ENCODE peak calls at places on chromosomes 2 and 18, in nine cellular contexts. I, V, X, A, F, Y, W, H and L are unnamed samples.

GRCh38 chr2:44706584-44707553 is 234.6 kb upstream of the SIX3 start:
- DNase-seq in I (no peak), V (no peak), X (no peak), A (no peak), F (no peak), Y (no peak), W (no peak), H (no peak), L (no peak)

GRCh38 chr2:38065502-38066135 is 10.3 kb downstream of the CYP1B1 start:
- DNase-seq in I (no peak), V (no peak), X (no peak), A (no peak), F (peak; percentile 28), Y (no peak), W (no peak), H (no peak), L (no peak)

GRCh38 chr18:11689031-11689971 is at the start of gene GNAL:
- DNase-seq in I (peak; percentile 84), V (peak; percentile 68), X (peak; percentile 84), A (peak; percentile 87), F (peak; percentile 88), Y (peak; percentile 75), W (peak; percentile 77), H (peak; percentile 90), L (peak; percentile 85)

GRCh38 chr18:53458266-53458665 is 766.2 kb downstream of the MBD2 start:
- DNase-seq in I (no peak), V (no peak), X (no peak), A (no peak), F (no peak), Y (no peak), W (no peak), H (no peak), L (no peak)

GRCh38 chr18:49023281-49023937 is 72.6 kb upstream of the SMAD7 start:
- DNase-seq in I (no peak), V (no peak), X (peak; percentile 64), A (no peak), F (no peak), Y (no peak), W (no peak), H (no peak), L (no peak)

GRCh38 chr2:14779252-14779651 is 146.7 kb downstream of the LRATD1 start:
- DNase-seq in I (peak; percentile 8), V (no peak), X (no peak), A (no peak), F (no peak), Y (no peak), W (no peak), H (no peak), L (no peak)

GRCh38 chr18:22314406-22314805 is 103.3 kb downstream of the CTAGE1 start:
- DNase-seq in I (peak; percentile 91), V (peak; percentile 97), X (no peak), A (no peak), F (peak; percentile 93), Y (no peak), W (no peak), H (no peak), L (no peak)

GRCh38 chr2:176129013-176129796 is at the start of gene HOXD8:
- DNase-seq in I (peak; percentile 96), V (no peak), X (no peak), A (peak; percentile 75), F (no peak), Y (no peak), W (no peak), H (peak; percentile 85), L (no peak)

GRCh38 chr18:79522451-79523220 is 126.9 kb downstream of the NFATC1 start:
- DNase-seq in I (no peak), V (no peak), X (peak; percentile 68), A (no peak), F (no peak), Y (peak; percentile 88), W (no peak), H (no peak), L (no peak)

GRCh38 chr2:215615067-215615828 is 179.4 kb upstream of the FN1 start:
- DNase-seq in I (no peak), V (no peak), X (no peak), A (no peak), F (no peak), Y (no peak), W (no peak), H (no peak), L (no peak)

GRCh38 chr2:232592687-232593407 is 40.6 kb upstream of the EFHD1 start:
- DNase-seq in I (peak; percentile 90), V (peak; percentile 70), X (no peak), A (no peak), F (peak; percentile 89), Y (no peak), W (no peak), H (peak; percentile 77), L (no peak)

GRCh38 chr2:157874997-157875719 is 972 bp downstream of the ACVR1 start:
- DNase-seq in I (peak; percentile 97), V (peak; percentile 53), X (peak; percentile 76), A (peak; percentile 43), F (peak; percentile 87), Y (peak; percentile 34), W (peak; percentile 51), H (peak; percentile 14), L (no peak)

GRCh38 chr2:236236559-236237450 is 27.4 kb downstream of the ASB18 start:
- DNase-seq in I (no peak), V (no peak), X (no peak), A (no peak), F (no peak), Y (no peak), W (no peak), H (no peak), L (no peak)

GRCh38 chr18:72181241-72181764 is 362.8 kb downstream of the CBLN2 start:
- DNase-seq in I (no peak), V (no peak), X (no peak), A (no peak), F (no peak), Y (peak; percentile 51), W (no peak), H (no peak), L (peak; percentile 25)

GRCh38 chr2:45578056-45578843 is 32.8 kb downstream of the SRBD1 start:
- DNase-seq in I (peak; percentile 51), V (peak; percentile 54), X (no peak), A (peak; percentile 18), F (peak; percentile 80), Y (peak; percentile 46), W (no peak), H (peak; percentile 47), L (peak; percentile 6)

GRCh38 chr2:54767921-54768320 is 44.5 kb downstream of the EML6 start:
- DNase-seq in I (peak; percentile 26), V (peak; percentile 35), X (no peak), A (no peak), F (peak; percentile 87), Y (no peak), W (no peak), H (no peak), L (peak; percentile 24)

DNA sequence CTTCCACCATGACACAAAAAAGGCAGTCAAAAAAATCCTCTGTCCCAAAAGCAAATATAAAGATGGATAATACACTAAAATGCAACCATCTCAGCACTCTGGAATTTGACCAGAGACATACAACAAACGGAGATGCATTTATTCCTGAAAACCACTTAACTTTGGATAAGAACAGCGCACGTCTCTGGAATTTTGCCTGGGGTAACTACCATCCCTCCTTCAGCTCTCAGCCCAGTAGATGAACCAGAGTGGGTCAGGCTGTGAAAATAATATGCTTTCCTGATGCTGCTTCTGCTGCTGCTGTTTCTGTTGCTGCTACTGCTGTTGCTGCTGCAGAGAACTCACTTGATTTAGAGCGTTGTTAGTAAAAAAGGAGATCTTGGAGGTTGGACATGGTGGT is 133.8 kb upstream of the ACVR2A start:
- DNase-seq in I (peak; percentile 45), V (no peak), X (no peak), A (no peak), F (no peak), Y (no peak), W (no peak), H (no peak), L (no peak)
- TF ChIP-seq CTCF in I (no peak), V (no peak), X (no peak), A (no peak), F (no peak), Y (no peak), W (no peak), H (no peak), L (no peak)

DNA sequence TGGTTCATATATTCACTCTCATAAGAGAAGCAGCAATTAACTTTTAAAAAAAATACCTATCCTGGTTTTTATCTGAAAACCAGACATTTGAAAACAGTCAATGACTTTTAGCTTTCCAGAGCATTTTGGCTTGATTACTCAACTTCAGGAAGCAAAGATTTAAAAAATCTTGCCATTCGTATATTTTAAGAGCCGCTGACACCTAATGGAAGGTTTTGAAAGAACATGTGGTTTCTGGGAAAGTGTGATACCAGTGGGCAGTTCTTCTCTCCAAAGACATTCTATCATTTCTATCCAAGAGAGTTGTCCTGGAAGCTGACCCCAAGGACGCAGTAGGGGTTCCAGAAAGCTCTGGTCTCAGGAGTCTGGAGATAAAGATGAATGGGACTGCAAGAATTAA is 234.7 kb downstream of the TTC32 start:
- DNase-seq in I (peak; percentile 54), V (peak; percentile 22), X (no peak), A (no peak), F (peak; percentile 72), Y (no peak), W (no peak), H (peak; percentile 64), L (no peak)
- TF ChIP-seq CTCF in I (peak; percentile 56), V (peak; percentile 44), X (no peak), A (no peak), F (peak; percentile 29), Y (no peak), W (no peak), H (peak; percentile 76), L (no peak)

GRCh38 chr2:12987246-12987645 is 270.5 kb downstream of the TRIB2 start:
- DNase-seq in I (no peak), V (no peak), X (no peak), A (no peak), F (no peak), Y (no peak), W (no peak), H (no peak), L (no peak)

GRCh38 chr2:12988279-12988678 is 271.5 kb downstream of the TRIB2 start:
- DNase-seq in I (no peak), V (no peak), X (no peak), A (no peak), F (no peak), Y (no peak), W (no peak), H (no peak), L (no peak)

DNA sequence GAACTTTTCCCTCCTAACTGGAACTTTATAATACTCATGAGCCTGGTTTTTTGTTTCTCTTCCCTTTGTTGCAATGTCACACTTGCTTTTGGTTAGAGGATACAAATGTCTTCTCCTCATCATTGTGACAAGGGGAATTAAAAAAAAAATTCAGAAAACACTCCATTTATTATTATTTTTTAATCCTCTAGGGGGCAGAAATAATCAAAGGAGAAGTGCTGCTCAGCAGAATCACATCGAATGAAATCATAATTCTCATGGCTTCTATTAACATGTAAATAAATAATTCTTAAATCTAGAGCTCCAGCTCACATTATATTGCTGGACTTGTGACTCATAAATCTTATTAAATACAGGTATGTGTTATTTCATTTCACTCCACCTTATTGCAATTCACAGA is 273.8 kb downstream of the TRIB2 start:
- DNase-seq in I (no peak), V (no peak), X (no peak), A (no peak), F (peak; percentile 28), Y (no peak), W (no peak), H (no peak), L (no peak)
- TF ChIP-seq CTCF in I (peak; percentile 39), V (peak; percentile 31), X (no peak), A (no peak), F (peak; percentile 26), Y (peak; percentile 39), W (no peak), H (peak; percentile 31), L (no peak)

GRCh38 chr2:169928463-169928864 is 101.2 kb downstream of the UBR3 start:
- DNase-seq in I (peak; percentile 59), V (peak; percentile 9), X (no peak), A (no peak), F (peak; percentile 77), Y (no peak), W (peak; percentile 8), H (peak; percentile 62), L (peak; percentile 9)

GRCh38 chr2:169933124-169933711 is 106.0 kb downstream of the UBR3 start:
- DNase-seq in I (peak; percentile 56), V (peak; percentile 15), X (no peak), A (no peak), F (peak; percentile 74), Y (no peak), W (no peak), H (peak; percentile 57), L (peak; percentile 22)
- TF ChIP-seq CTCF in I (peak; percentile 82), V (peak; percentile 60), X (peak; percentile 62), A (peak; percentile 79), F (peak; percentile 76), Y (peak; percentile 52), W (peak; percentile 38), H (peak; percentile 81), L (peak; percentile 46)